ENCODE peak calls at places on chromosomes 6 and 20, in six cellular contexts. Y is K562, D is neural progenitor cell, N is keratinocyte, X is GM12878, H is fibroblast of lung. U is an unnamed sample.

GRCh38 chr20:42678895-42679294 is 510.8 kb downstream of the PTPRT start:
- DNase-seq in D (peak; percentile 46), N (no peak), H (no peak), Y (peak; percentile 15), X (no peak), U (no peak)

GRCh38 chr6:139852484-139853140 is 478.2 kb upstream of the CITED2 start:
- DNase-seq in D (no peak), Y (no peak), X (no peak), H (peak; percentile 84), N (no peak), U (no peak)

GRCh38 chr20:35134472-35134871 is 12.7 kb downstream of the EDEM2 start:
- DNase-seq in N (no peak), H (peak; percentile 14), X (no peak), D (no peak), Y (no peak), U (no peak)

GRCh38 chr20:25293507-25293906 is 45.6 kb downstream of the PYGB start:
- DNase-seq in D (no peak), H (no peak), N (no peak), Y (no peak), X (no peak), U (no peak)

GRCh38 chr6:121436966-121437756 is 1.7 kb downstream of the GJA1 start:
- DNase-seq in H (peak; percentile 68), Y (no peak), X (no peak), N (no peak), D (peak; percentile 70), U (peak; percentile 68)

GRCh38 chr6:87737948-87738347 is 35.9 kb upstream of the AKIRIN2 start:
- DNase-seq in Y (no peak), X (no peak), N (no peak), D (no peak), H (no peak), U (no peak)

GRCh38 chr6:126812651-126813050 is 305.8 kb upstream of the RSPO3 start:
- DNase-seq in X (no peak), D (peak; percentile 16), H (peak; percentile 40), Y (no peak), N (no peak), U (no peak)

GRCh38 chr6:101083533-101084172 is 202.5 kb upstream of the ASCC3 start:
- DNase-seq in X (no peak), N (no peak), D (peak; percentile 3), H (peak; percentile 81), Y (no peak), U (peak; percentile 57)

GRCh38 chr6:32825966-32826365 is 9.2 kb upstream of the HLA-DOB start:
- DNase-seq in Y (no peak), N (no peak), H (peak; percentile 19), X (no peak), D (peak; percentile 59), U (peak; percentile 68)

GRCh38 chr6:41636803-41637178 is 1.5 kb upstream of the MDFI start:
- DNase-seq in Y (no peak), N (peak; percentile 60), D (peak; percentile 37), H (peak; percentile 51), X (no peak), U (peak; percentile 86)

GRCh38 chr6:41638002-41638800 is at the start of gene MDFI:
- DNase-seq in Y (no peak), X (no peak), N (no peak), D (peak; percentile 81), H (peak; percentile 58), U (peak; percentile 87)

GRCh38 chr6:41638801-41639555 is 710 bp downstream of the MDFI start:
- DNase-seq in Y (no peak), D (peak; percentile 73), H (peak; percentile 71), N (no peak), X (no peak), U (peak; percentile 83)

GRCh38 chr6:41635365-41635764 is 2.9 kb upstream of the MDFI start:
- DNase-seq in Y (no peak), H (no peak), D (no peak), N (no peak), X (no peak), U (no peak)

DNA sequence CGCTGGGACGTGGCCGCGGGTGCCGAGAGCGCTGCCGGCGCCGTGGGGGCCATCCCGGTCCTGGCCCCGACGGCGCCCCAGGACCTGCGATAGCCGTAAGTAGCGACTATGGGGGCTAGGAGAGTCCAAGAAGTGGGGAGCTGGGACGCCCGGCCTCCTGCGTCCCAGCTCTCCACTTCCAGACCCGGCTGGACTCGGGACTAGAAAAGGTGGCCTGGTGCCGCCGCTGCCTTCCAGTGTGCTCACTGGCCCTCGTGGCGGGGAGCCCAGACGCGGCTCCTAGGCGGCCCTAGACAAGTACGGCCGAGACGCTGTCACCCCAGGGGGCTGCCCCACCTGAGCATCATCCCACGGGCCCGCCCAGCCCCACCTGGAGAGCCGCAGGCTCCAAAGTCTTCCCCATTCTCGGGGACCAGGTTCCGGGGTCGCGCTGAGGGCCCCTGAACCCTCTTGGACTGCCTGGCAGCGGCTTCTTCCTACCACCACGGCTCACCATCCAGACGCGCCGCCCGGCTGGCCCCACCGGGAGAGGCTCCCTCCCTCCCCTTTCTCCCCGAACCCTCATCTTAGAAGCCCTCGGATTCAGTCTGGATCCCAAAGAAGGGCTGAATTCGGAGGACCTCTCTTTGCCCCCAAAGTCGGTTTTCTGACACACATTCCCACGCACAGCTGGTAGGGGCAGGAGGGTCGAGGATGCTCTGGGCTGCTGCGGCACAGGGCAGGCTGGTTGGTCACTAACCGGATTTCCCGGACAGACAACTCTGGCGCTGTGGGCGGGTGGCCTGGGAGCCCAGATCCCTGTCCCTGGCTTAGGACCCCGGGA is 878 bp upstream of the MDFI start:
- DNase-seq in D (peak; percentile 62), N (no peak), X (no peak), H (no peak), Y (no peak), U (peak; percentile 67)
- TF ChIP-seq EZH2 in D (peak; percentile 97), N (no peak), X (no peak), H (peak; percentile 96), Y (no peak), U (peak; percentile 75)

GRCh38 chr20:50504231-50504823 is 5.9 kb upstream of the PTPN1 start:
- DNase-seq in X (no peak), H (no peak), D (no peak), N (no peak), Y (peak; percentile 52), U (peak; percentile 26)
- TF ChIP-seq CTCF in X (peak; percentile 21), H (no peak), D (peak; percentile 26), N (no peak), Y (peak; percentile 21), U (no peak)

GRCh38 chr6:137495652-137496391 is 1.6 kb upstream of the OLIG3 start:
- DNase-seq in N (no peak), H (no peak), X (no peak), D (peak; percentile 88), Y (no peak), U (peak; percentile 73)
- TF ChIP-seq EZH2 in N (peak; percentile 93), H (peak; percentile 86), X (no peak), D (peak; percentile 44), Y (no peak), U (peak; percentile 68)

DNA sequence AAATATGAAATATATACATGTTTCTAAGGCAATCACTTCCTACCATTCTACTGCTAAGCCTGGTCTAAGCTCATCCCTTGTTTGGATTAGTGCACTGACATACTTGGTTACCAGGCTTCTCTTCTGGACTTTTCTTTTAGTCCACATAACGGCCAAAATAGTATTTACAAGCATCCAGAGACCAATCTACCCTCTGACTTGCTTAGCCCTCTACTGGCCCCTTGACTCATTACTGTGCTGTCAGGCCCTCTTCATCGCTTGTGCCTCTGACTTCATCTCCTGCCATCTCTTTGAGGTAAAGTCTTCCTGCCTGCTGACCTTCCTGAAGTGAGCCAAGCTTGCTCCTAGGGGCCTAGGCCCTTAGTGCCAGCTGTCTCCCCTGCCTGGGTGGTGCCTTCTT is 35.1 kb downstream of the TULP4 start:
- DNase-seq in D (no peak), N (no peak), Y (no peak), X (no peak), H (no peak), U (no peak)
- TF ChIP-seq CTCF in D (no peak), N (no peak), Y (no peak), X (no peak), H (no peak), U (no peak)

DNA sequence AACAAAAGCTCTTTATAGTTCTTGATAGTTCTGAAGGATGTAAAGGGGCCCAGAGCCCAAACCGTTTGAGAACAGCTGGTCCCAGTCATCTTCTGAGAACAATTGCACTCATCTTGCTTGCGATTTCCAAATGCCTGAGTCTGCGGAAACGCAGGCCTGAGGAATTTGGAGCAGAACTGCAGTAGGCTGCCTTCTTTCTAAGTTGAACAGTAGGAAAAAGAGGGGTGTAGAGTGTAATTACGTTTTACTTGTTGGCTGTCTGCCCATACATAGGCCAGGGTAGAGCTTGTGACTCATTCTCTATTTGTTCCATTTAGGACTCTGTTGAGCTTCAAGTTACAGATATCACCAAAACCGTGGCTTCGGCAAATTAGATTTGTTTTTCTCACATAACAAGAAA is 42.0 kb upstream of the KIF16B start:
- DNase-seq in D (no peak), Y (no peak), X (no peak), N (no peak), H (peak; percentile 60), U (peak; percentile 5)
- TF ChIP-seq EZH2 in D (no peak), Y (no peak), X (no peak), N (no peak), H (no peak), U (no peak)

GRCh38 chr6:132227937-132228336 is 173.3 kb downstream of the MOXD1 start:
- DNase-seq in N (no peak), D (no peak), Y (no peak), H (peak; percentile 92), X (no peak), U (no peak)
- TF ChIP-seq CTCF in N (no peak), D (no peak), Y (no peak), H (no peak), X (no peak), U (no peak)

DNA sequence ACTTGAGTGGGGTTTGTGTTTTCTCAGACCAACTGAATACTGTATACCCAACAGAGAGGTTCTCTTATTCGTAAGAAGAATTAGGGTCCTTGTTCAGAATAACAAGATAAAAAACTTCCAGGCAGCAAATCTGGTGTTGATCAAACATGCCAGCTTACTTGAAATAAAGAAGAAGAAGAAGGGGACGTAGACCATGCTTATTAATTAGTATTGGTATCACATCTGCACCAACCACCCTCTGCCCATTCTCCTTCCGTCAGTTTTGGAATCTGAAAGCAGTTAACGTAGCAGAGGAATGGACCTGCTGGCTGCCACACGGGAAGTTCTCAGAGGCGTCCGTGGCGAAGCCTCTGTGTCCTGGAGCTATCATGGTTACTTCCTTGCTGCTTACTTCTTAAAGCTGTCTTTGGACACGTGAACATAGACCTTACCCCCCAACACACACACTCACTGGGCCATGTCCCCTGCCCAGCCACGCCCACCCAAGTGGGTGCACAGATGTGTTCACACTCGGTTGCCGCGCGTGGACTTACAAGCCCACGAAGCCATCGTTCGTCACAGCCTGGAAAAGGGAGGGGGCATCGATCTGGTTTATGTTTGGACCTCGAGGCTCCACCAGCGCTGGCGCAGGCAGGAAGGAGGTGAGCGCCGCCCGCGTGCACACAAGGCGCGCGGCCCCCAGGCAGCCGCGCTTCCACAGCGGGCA is 4.1 kb upstream of the DLL1 start:
- DNase-seq in N (no peak), H (no peak), X (no peak), D (no peak), Y (no peak), U (no peak)
- TF ChIP-seq EZH2 in N (no peak), H (peak; percentile 62), X (peak; percentile 3), D (no peak), Y (no peak), U (peak; percentile 59)

GRCh38 chr20:63864978-63865640 is at the start of gene TPD52L2:
- DNase-seq in X (peak; percentile 94), N (peak; percentile 97), H (peak; percentile 97), D (peak; percentile 99), Y (peak; percentile 99), U (peak; percentile 100)
- TF ChIP-seq CTCF in X (no peak), N (no peak), H (no peak), D (no peak), Y (no peak), U (no peak)